ENCODE peak calls at places on chromosomes 11 and 22, in four cellular contexts. X, M, C and N are unnamed samples.

GRCh38 chr11:34798985-34799384 is 117.2 kb downstream of the APIP start:
- DNase-seq in C (no peak), X (no peak), M (no peak), N (no peak)

GRCh38 chr11:132913886-132914285 is 618.4 kb downstream of the OPCML start:
- DNase-seq in C (no peak), M (no peak), X (no peak), N (no peak)

GRCh38 chr11:128266893-128267292 is 320.5 kb downstream of the ETS1 start:
- DNase-seq in X (no peak), C (no peak), M (no peak), N (no peak)

GRCh38 chr11:101807521-101807920 is 107.3 kb upstream of the CEP126 start:
- DNase-seq in X (no peak), M (no peak), C (no peak), N (no peak)

GRCh38 chr11:27059431-27059830 is 18.8 kb downstream of the BBOX1 start:
- DNase-seq in C (no peak), M (no peak), X (no peak), N (no peak)

GRCh38 chr11:66429983-66430602 is 8.6 kb downstream of the MRPL11 start:
- DNase-seq in X (peak), C (peak), M (peak), N (peak)

GRCh38 chr11:86469491-86470388 is 95.1 kb downstream of the CCDC81 start:
- DNase-seq in C (no peak), M (no peak), X (no peak), N (no peak)

GRCh38 chr22:22728382-22728781 is 84.0 kb downstream of the GGTLC2 start:
- DNase-seq in M (no peak), C (no peak), X (no peak), N (no peak)

GRCh38 chr22:46561435-46561905 is 24.1 kb upstream of the CELSR1 start:
- DNase-seq in X (peak), M (peak), C (peak), N (no peak)

GRCh38 chr11:44563716-44564115 is 1.7 kb upstream of the CD82 start:
- DNase-seq in M (peak), C (peak), X (no peak), N (no peak)

GRCh38 chr11:45209904-45210699 is 63.7 kb downstream of the PRDM11 start:
- DNase-seq in X (peak), C (peak), M (peak), N (peak)

GRCh38 chr11:131674051-131674755 is 303.8 kb downstream of the NTM start:
- DNase-seq in X (peak), M (peak), C (peak), N (peak)

GRCh38 chr11:56910046-56910753 is 78.5 kb upstream of the OR5AK2 start:
- DNase-seq in C (no peak), M (peak), X (no peak), N (peak)

GRCh38 chr11:76637491-76638266 is 32.9 kb downstream of the LRRC32 start:
- DNase-seq in M (no peak), C (no peak), X (no peak), N (no peak)

GRCh38 chr11:61116426-61117214 is 14.3 kb downstream of the CD5 start:
- DNase-seq in X (no peak), C (no peak), M (no peak), N (no peak)

GRCh38 chr11:36775157-36775556 is 177.1 kb upstream of the RAG2 start:
- DNase-seq in M (peak), X (no peak), C (no peak), N (no peak)

GRCh38 chr11:122681070-122681469 is 25.5 kb downstream of the UBASH3B start:
- DNase-seq in C (no peak), M (peak), X (no peak), N (no peak)

GRCh38 chr11:71396548-71397123 is 51.6 kb downstream of the DHCR7 start:
- DNase-seq in M (no peak), C (no peak), X (no peak), N (no peak)

GRCh38 chr22:42686756-42687491 is 33.7 kb downstream of the A4GALT start:
- DNase-seq in X (no peak), M (no peak), C (no peak), N (no peak)

GRCh38 chr22:19843857-19844422 is 10.7 kb downstream of the GNB1L start:
- DNase-seq in X (no peak), M (no peak), C (no peak), N (no peak)

GRCh38 chr11:47369676-47370075 is 8.7 kb downstream of the SPI1 start:
- DNase-seq in X (no peak), C (no peak), M (no peak), N (no peak)

GRCh38 chr11:74739546-74740270 is 8.5 kb upstream of the CHRDL2 start:
- DNase-seq in M (peak), C (peak), X (peak), N (peak)

GRCh38 chr11:81963018-81963417 is 770.6 kb downstream of the FAM181B start:
- DNase-seq in M (peak), C (no peak), X (no peak), N (no peak)

GRCh38 chr11:73759520-73760065 is 1.3 kb downstream of the RAB6A start:
- DNase-seq in M (peak), C (peak), X (no peak), N (no peak)

GRCh38 chr11:132242662-132243061 is 872.2 kb downstream of the NTM start:
- DNase-seq in M (no peak), C (no peak), X (no peak), N (no peak)

GRCh38 chr11:1927151-1928037 is 7.9 kb downstream of the TNNT3 start:
- DNase-seq in M (no peak), X (peak), C (no peak), N (no peak)

GRCh38 chr11:69826773-69827172 is 7.6 kb upstream of the FGF3 start:
- DNase-seq in C (no peak), M (no peak), X (no peak), N (no peak)

GRCh38 chr11:69825941-69826340 is 6.7 kb upstream of the FGF3 start:
- DNase-seq in M (no peak), C (no peak), X (no peak), N (no peak)

GRCh38 chr11:69822676-69823494 is 3.7 kb upstream of the FGF3 start:
- DNase-seq in C (no peak), X (no peak), M (no peak), N (no peak)

GRCh38 chr11:69823641-69824285 is 4.5 kb upstream of the FGF3 start:
- DNase-seq in X (no peak), M (no peak), C (no peak), N (no peak)

DNA sequence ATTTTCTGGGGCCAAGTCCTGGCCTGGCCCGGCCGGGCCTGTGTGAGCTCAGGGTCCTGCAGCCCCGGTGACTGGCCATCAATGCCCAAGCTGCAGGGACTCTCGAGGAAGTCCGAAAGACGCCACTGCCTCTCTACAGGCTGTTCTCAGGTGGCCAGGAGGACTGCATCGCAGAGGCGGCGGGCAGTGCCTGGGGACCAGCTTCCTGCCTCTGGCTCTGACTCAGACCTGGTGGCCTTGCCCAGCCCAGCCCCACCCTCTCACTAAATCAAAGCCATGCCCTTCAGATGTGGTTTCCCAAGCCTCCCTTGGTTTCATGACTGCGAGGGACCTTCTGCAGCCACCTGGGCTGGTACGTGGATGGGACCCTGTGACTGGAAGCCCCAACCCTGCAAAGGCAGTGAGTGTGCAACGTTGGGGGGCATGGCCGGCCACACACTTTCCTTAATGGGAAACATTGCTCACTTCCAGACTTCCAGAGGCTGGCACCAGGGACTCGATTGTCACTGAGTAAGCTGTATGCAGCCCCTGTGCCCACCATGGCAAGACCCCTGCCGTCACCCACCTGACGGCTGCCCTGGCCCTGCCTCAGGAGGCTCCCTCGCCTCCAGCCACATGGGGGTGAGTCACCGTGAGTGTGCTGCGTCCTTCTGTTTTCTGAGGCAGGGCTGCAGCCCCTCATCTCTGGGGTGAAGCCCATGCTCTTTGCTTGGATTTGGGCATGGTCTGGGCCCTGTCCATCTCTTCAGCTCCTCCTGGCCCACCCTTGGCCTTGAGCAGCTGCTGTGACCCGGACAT is 6.0 kb upstream of the FGF3 start:
- DNase-seq in X (no peak), C (no peak), M (no peak), N (peak)
- H3K9ac ChIP-seq in X (no peak), C (no peak), M (no peak), N (no peak)

GRCh38 chr22:49954991-49955580 is 5.5 kb upstream of the PIM3 start:
- DNase-seq in X (no peak), C (no peak), M (no peak), N (no peak)
- H3K9ac ChIP-seq in X (no peak), C (no peak), M (no peak), N (no peak)

GRCh38 chr22:48489551-48490512 is 1337.8 kb downstream of the BRD1 start:
- DNase-seq in X (peak), C (no peak), M (peak), N (no peak)
- H3K9ac ChIP-seq in X (peak), C (no peak), M (no peak), N (no peak)

DNA sequence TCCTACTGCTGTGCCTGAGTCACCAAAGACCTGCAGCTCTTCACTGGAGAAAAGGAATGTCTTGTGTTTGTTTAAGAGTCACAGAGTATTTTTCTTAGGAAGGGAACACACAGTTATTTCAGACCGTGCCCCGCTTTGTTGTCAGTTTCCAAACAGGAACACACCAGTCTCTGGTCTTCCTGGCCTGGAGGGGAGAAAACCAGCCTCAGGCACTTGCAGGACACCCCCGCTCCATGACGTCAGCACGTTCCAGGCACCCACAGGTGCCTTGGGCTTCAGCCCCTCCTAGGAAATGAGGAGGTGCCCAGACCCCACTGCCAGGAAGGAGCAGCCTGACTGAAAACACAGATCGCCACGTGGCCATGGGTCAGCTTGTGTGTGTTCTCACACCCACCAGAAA is 5.4 kb downstream of the DEAF1 start:
- DNase-seq in M (no peak), C (no peak), X (no peak), N (no peak)
- H3K9ac ChIP-seq in M (no peak), C (no peak), X (no peak), N (no peak)

GRCh38 chr22:37639070-37639760 is at the start of gene SH3BP1:
- DNase-seq in X (peak), M (peak), C (no peak), N (peak)

GRCh38 chr22:37640591-37641250 is 1.3 kb downstream of the SH3BP1 start:
- DNase-seq in C (no peak), M (no peak), X (no peak), N (peak)

GRCh38 chr22:37638351-37639069 is 959 bp upstream of the SH3BP1 start:
- DNase-seq in C (no peak), M (no peak), X (no peak), N (peak)

GRCh38 chr22:37641251-37641949 is 1.9 kb downstream of the SH3BP1 start:
- DNase-seq in X (no peak), M (no peak), C (no peak), N (peak)

GRCh38 chr22:37639771-37640590 is 512 bp downstream of the SH3BP1 start:
- DNase-seq in M (no peak), C (no peak), X (peak), N (no peak)
- H3K9ac ChIP-seq in M (peak), C (peak), X (peak), N (peak)

DNA sequence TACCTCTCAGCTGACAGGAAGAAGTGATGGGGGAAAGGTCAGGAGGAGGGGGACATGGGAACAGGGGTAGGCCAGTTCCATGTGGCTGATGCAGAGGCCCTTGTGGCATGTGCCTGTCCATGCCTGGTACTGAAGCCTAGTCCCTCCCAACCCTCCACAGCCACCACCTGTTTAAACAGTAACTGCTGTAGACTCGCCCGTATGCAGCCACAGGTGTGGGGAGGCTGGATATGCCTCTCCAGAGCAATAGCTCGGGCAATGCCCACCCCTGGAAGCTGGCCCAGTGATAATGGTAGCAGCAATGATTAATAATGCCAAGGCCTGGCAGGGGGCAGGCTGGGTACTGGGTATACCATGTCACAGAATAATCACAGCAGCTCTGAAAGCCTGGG is 2.3 kb downstream of the SMTN start:
- DNase-seq in M (no peak), C (no peak), X (no peak), N (peak)
- H3K9ac ChIP-seq in M (no peak), C (peak), X (no peak), N (peak)

GRCh38 chr22:25749420-25750169 is 7.6 kb downstream of the MYO18B start:
- DNase-seq in M (peak), X (no peak), C (no peak), N (no peak)

GRCh38 chr22:25752615-25753214 is 10.7 kb downstream of the MYO18B start:
- DNase-seq in C (no peak), M (no peak), X (no peak), N (no peak)

GRCh38 chr22:25753252-25753651 is 11.3 kb downstream of the MYO18B start:
- DNase-seq in M (no peak), X (no peak), C (no peak), N (no peak)

GRCh38 chr22:25750569-25751173 is 8.7 kb downstream of the MYO18B start:
- DNase-seq in X (no peak), M (peak), C (no peak), N (no peak)

GRCh38 chr22:25751174-25751581 is 9.2 kb downstream of the MYO18B start:
- DNase-seq in X (no peak), M (no peak), C (no peak), N (no peak)
- H3K9ac ChIP-seq in X (no peak), M (no peak), C (no peak), N (no peak)

DNA sequence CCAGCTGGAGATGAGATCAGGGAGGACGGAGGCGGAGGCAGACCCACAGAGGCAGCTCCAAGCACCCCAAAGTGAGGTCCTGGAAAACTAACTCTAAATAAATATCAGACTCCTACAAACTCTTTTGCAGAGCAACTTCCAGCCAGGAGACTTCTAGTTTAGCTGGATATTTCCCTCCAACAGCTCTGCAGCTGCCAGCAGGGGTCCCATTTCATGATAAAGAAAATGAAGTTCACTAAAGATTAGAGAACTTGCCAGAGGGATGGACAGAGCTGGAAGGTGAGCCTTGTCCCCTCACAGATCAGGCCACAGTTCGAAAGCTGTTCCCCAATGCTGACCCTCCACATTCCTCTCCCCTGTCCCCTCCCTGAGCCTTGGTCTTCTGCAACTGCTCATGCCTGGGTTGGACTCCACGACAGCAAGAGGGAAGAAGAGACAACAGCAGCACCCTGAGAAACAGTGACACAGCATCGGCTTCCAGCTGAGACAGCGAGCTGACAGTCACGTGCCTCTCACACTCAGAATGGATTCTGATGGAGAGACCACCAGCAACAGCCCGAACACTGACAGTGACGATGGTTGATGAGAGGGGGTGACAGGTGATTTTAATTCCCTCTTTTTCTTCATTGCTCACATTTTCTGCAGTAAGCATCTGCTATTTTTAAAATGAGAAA is 5.7 kb downstream of the CARS1 start:
- DNase-seq in C (no peak), M (no peak), X (no peak), N (no peak)
- H3K9ac ChIP-seq in C (no peak), M (no peak), X (peak), N (no peak)